ENCODE peak calls at places on chromosomes 5 and 9, in six cellular contexts. One of them, this sample, is unnamed.
A peak's percentile ranks its signal among the peaks of the same experiment; 100 is the strongest.

GRCh38 chr5:60262576-60263295 is 369.2 kb upstream of the PDE4D start:
- DNase-seq in kidney tubule cell: no peak
- DNase-seq in sigmoid colon: no peak
- DNase-seq in cardiac septum: no peak
- DNase-seq in fibroblast of mammary gland: no peak
- DNase-seq in GM04504: no peak
- DNase-seq in this sample: no peak

GRCh38 chr5:136020383-136021015 is 8.3 kb upstream of the TGFBI start:
- DNase-seq in cardiac septum: no peak
- DNase-seq in GM04504: peak; percentile 86
- DNase-seq in kidney tubule cell: peak; percentile 97
- DNase-seq in sigmoid colon: peak; percentile 72
- DNase-seq in fibroblast of mammary gland: peak; percentile 99
- DNase-seq in this sample: peak; percentile 96

GRCh38 chr5:79193643-79194042 is 42.3 kb upstream of the JMY start:
- DNase-seq in kidney tubule cell: peak; percentile 49
- DNase-seq in cardiac septum: no peak
- DNase-seq in GM04504: peak; percentile 41
- DNase-seq in fibroblast of mammary gland: peak; percentile 41
- DNase-seq in sigmoid colon: no peak
- DNase-seq in this sample: peak; percentile 25

GRCh38 chr9:129225815-129226214 is 47.8 kb upstream of the IER5L start:
- DNase-seq in cardiac septum: peak; percentile 87
- DNase-seq in fibroblast of mammary gland: peak; percentile 78
- DNase-seq in kidney tubule cell: no peak
- DNase-seq in sigmoid colon: peak; percentile 90
- DNase-seq in GM04504: no peak
- DNase-seq in this sample: peak; percentile 50

GRCh38 chr9:95645992-95646391 is 129.2 kb upstream of the PTCH1 start:
- DNase-seq in kidney tubule cell: peak; percentile 78
- DNase-seq in GM04504: no peak
- DNase-seq in cardiac septum: no peak
- DNase-seq in fibroblast of mammary gland: peak; percentile 44
- DNase-seq in sigmoid colon: no peak
- DNase-seq in this sample: peak; percentile 7

GRCh38 chr5:71013575-71013974 is 11.6 kb downstream of the NAIP start:
- DNase-seq in cardiac septum: no peak
- DNase-seq in GM04504: no peak
- DNase-seq in sigmoid colon: no peak
- DNase-seq in fibroblast of mammary gland: no peak
- DNase-seq in kidney tubule cell: peak; percentile 1
- DNase-seq in this sample: no peak

GRCh38 chr5:3020426-3020825 is 268.9 kb upstream of the IRX2 start:
- DNase-seq in sigmoid colon: no peak
- DNase-seq in kidney tubule cell: no peak
- DNase-seq in cardiac septum: no peak
- DNase-seq in fibroblast of mammary gland: no peak
- DNase-seq in GM04504: no peak
- DNase-seq in this sample: no peak

GRCh38 chr5:83474170-83474796 is 2.7 kb downstream of the VCAN start:
- DNase-seq in fibroblast of mammary gland: peak; percentile 91
- DNase-seq in GM04504: peak; percentile 65
- DNase-seq in cardiac septum: peak; percentile 79
- DNase-seq in kidney tubule cell: peak; percentile 96
- DNase-seq in sigmoid colon: peak; percentile 92
- DNase-seq in this sample: peak; percentile 93

GRCh38 chr9:99531313-99531712 is 290.4 kb upstream of the NR4A3 start:
- DNase-seq in cardiac septum: no peak
- DNase-seq in kidney tubule cell: no peak
- DNase-seq in sigmoid colon: no peak
- DNase-seq in fibroblast of mammary gland: no peak
- DNase-seq in GM04504: no peak
- DNase-seq in this sample: no peak

GRCh38 chr5:8633259-8633658 is 764.3 kb downstream of the MTRR start:
- DNase-seq in cardiac septum: no peak
- DNase-seq in fibroblast of mammary gland: peak; percentile 18
- DNase-seq in GM04504: no peak
- DNase-seq in kidney tubule cell: no peak
- DNase-seq in sigmoid colon: no peak
- DNase-seq in this sample: no peak

GRCh38 chr9:98806394-98807069 is 938 bp upstream of the GALNT12 start:
- DNase-seq in kidney tubule cell: peak; percentile 81
- DNase-seq in GM04504: no peak
- DNase-seq in cardiac septum: no peak
- DNase-seq in sigmoid colon: peak; percentile 77
- DNase-seq in fibroblast of mammary gland: peak; percentile 59
- DNase-seq in this sample: peak; percentile 21

GRCh38 chr9:92468206-92468605 is 14.1 kb downstream of the ASPN start:
- DNase-seq in kidney tubule cell: peak; percentile 74
- DNase-seq in cardiac septum: no peak
- DNase-seq in GM04504: peak; percentile 57
- DNase-seq in fibroblast of mammary gland: peak; percentile 77
- DNase-seq in sigmoid colon: no peak
- DNase-seq in this sample: peak; percentile 47

GRCh38 chr5:95075079-95075478 is 209.8 kb downstream of the MCTP1 start:
- DNase-seq in sigmoid colon: no peak
- DNase-seq in GM04504: no peak
- DNase-seq in fibroblast of mammary gland: no peak
- DNase-seq in cardiac septum: no peak
- DNase-seq in kidney tubule cell: no peak
- DNase-seq in this sample: no peak

GRCh38 chr9:108933231-108933630 is 693 bp downstream of the ELP1 start:
- DNase-seq in cardiac septum: no peak
- DNase-seq in fibroblast of mammary gland: peak; percentile 32
- DNase-seq in GM04504: no peak
- DNase-seq in kidney tubule cell: peak; percentile 23
- DNase-seq in sigmoid colon: no peak
- DNase-seq in this sample: peak; percentile 18

GRCh38 chr9:4038182-4038723 is 261.6 kb downstream of the GLIS3 start:
- DNase-seq in kidney tubule cell: peak; percentile 26
- DNase-seq in sigmoid colon: no peak
- DNase-seq in fibroblast of mammary gland: peak; percentile 48
- DNase-seq in GM04504: peak; percentile 51
- DNase-seq in cardiac septum: no peak
- DNase-seq in this sample: peak; percentile 48

GRCh38 chr5:67963789-67964519 is 251.6 kb upstream of the PIK3R1 start:
- DNase-seq in GM04504: no peak
- DNase-seq in fibroblast of mammary gland: no peak
- DNase-seq in kidney tubule cell: no peak
- DNase-seq in sigmoid colon: no peak
- DNase-seq in cardiac septum: no peak
- DNase-seq in this sample: no peak

GRCh38 chr5:150082364-150082763 is 4.0 kb downstream of the CSF1R start:
- DNase-seq in cardiac septum: peak; percentile 60
- DNase-seq in sigmoid colon: no peak
- DNase-seq in GM04504: no peak
- DNase-seq in fibroblast of mammary gland: no peak
- DNase-seq in kidney tubule cell: no peak
- DNase-seq in this sample: no peak

GRCh38 chr5:133145436-133146143 is 93.8 kb downstream of the HSPA4 start:
- DNase-seq in fibroblast of mammary gland: no peak
- DNase-seq in cardiac septum: no peak
- DNase-seq in sigmoid colon: no peak
- DNase-seq in GM04504: no peak
- DNase-seq in kidney tubule cell: no peak
- DNase-seq in this sample: peak; percentile 38

GRCh38 chr9:72894342-72894741 is 58.5 kb downstream of the ALDH1A1 start:
- DNase-seq in fibroblast of mammary gland: peak; percentile 93
- DNase-seq in kidney tubule cell: peak; percentile 65
- DNase-seq in cardiac septum: no peak
- DNase-seq in GM04504: peak; percentile 20
- DNase-seq in sigmoid colon: no peak
- DNase-seq in this sample: peak; percentile 99

GRCh38 chr5:126851441-126852103 is 74.6 kb downstream of the LMNB1 start:
- DNase-seq in cardiac septum: no peak
- DNase-seq in GM04504: no peak
- DNase-seq in kidney tubule cell: no peak
- DNase-seq in fibroblast of mammary gland: no peak
- DNase-seq in sigmoid colon: peak; percentile 80
- DNase-seq in this sample: no peak

GRCh38 chr9:109182550-109182939 is 15.5 kb upstream of the FRRS1L start:
- DNase-seq in GM04504: no peak
- DNase-seq in fibroblast of mammary gland: no peak
- DNase-seq in cardiac septum: no peak
- DNase-seq in sigmoid colon: no peak
- DNase-seq in kidney tubule cell: no peak
- DNase-seq in this sample: no peak

GRCh38 chr5:138502121-138502520 is 36.8 kb downstream of the EGR1 start:
- DNase-seq in fibroblast of mammary gland: peak; percentile 73
- DNase-seq in cardiac septum: no peak
- DNase-seq in kidney tubule cell: no peak
- DNase-seq in GM04504: no peak
- DNase-seq in sigmoid colon: no peak
- DNase-seq in this sample: no peak

GRCh38 chr5:56962286-56962685 is 10.4 kb upstream of the MIER3 start:
- DNase-seq in GM04504: no peak
- DNase-seq in sigmoid colon: no peak
- DNase-seq in cardiac septum: no peak
- DNase-seq in kidney tubule cell: no peak
- DNase-seq in fibroblast of mammary gland: no peak
- DNase-seq in this sample: no peak

GRCh38 chr9:35490910-35491465 is 1.1 kb downstream of the RUSC2 start:
- DNase-seq in kidney tubule cell: peak; percentile 40
- DNase-seq in cardiac septum: no peak
- DNase-seq in fibroblast of mammary gland: peak; percentile 41
- DNase-seq in sigmoid colon: no peak
- DNase-seq in GM04504: no peak
- DNase-seq in this sample: peak; percentile 31

GRCh38 chr5:154972476-154973080 is 31.7 kb downstream of the MRPL22 start:
- DNase-seq in fibroblast of mammary gland: peak; percentile 50
- DNase-seq in cardiac septum: no peak
- DNase-seq in kidney tubule cell: peak; percentile 52
- DNase-seq in sigmoid colon: no peak
- DNase-seq in GM04504: peak; percentile 10
- DNase-seq in this sample: peak; percentile 46

GRCh38 chr5:56725709-56726108 is 89.6 kb upstream of the MAP3K1 start:
- DNase-seq in sigmoid colon: no peak
- DNase-seq in kidney tubule cell: no peak
- DNase-seq in GM04504: no peak
- DNase-seq in fibroblast of mammary gland: no peak
- DNase-seq in cardiac septum: no peak
- DNase-seq in this sample: no peak

GRCh38 chr5:2753452-2754409 is 2.3 kb upstream of the IRX2 start:
- DNase-seq in cardiac septum: no peak
- DNase-seq in GM04504: no peak
- DNase-seq in kidney tubule cell: no peak
- DNase-seq in fibroblast of mammary gland: no peak
- DNase-seq in sigmoid colon: no peak
- DNase-seq in this sample: no peak

GRCh38 chr9:104091708-104092107 is 2.4 kb upstream of the SMC2 start:
- DNase-seq in GM04504: no peak
- DNase-seq in cardiac septum: no peak
- DNase-seq in sigmoid colon: peak; percentile 83
- DNase-seq in fibroblast of mammary gland: peak; percentile 19
- DNase-seq in kidney tubule cell: peak; percentile 34
- DNase-seq in this sample: no peak

GRCh38 chr9:2469681-2470141 is 151.9 kb upstream of the VLDLR start:
- DNase-seq in cardiac septum: no peak
- DNase-seq in fibroblast of mammary gland: peak; percentile 54
- DNase-seq in kidney tubule cell: peak; percentile 36
- DNase-seq in sigmoid colon: no peak
- DNase-seq in GM04504: peak; percentile 7
- DNase-seq in this sample: peak; percentile 85

GRCh38 chr5:181217805-181218065 is 5.3 kb upstream of the TRIM41 start:
- DNase-seq in kidney tubule cell: no peak
- DNase-seq in fibroblast of mammary gland: no peak
- DNase-seq in cardiac septum: no peak
- DNase-seq in GM04504: no peak
- DNase-seq in sigmoid colon: no peak
- DNase-seq in this sample: no peak